ENCODE peak calls at places on chromosomes 4 and X, in four cellular contexts. O is H1, N is HepG2, I is K562. S is an unnamed sample.

GRCh38 chr4:186881521-186882220 is 158.0 kb upstream of the FAT1 start:
- DNase-seq in O (no peak), N (no peak), I (no peak), S (no peak)

GRCh38 chrX:103503163-103503852 is 16.0 kb downstream of the RAB40A start:
- DNase-seq in O (no peak), N (no peak), I (no peak), S (no peak)

GRCh38 chrX:24190500-24191156 is 41.1 kb downstream of the ZFX start:
- DNase-seq in O (no peak), N (peak), I (no peak), S (no peak)

GRCh38 chrX:108219949-108220601 is 128.5 kb downstream of the ATG4A start:
- DNase-seq in O (no peak), N (no peak), I (peak), S (no peak)

GRCh38 chrX:72123471-72124185 is 8.1 kb downstream of the RTL5 start:
- DNase-seq in O (no peak), N (no peak), I (no peak), S (no peak)

GRCh38 chr4:76758290-76758882 is 139.6 kb downstream of the SOWAHB start:
- DNase-seq in O (peak), N (peak), I (peak), S (peak)

GRCh38 chr4:183747380-183747779 is 88.3 kb downstream of the TRAPPC11 start:
- DNase-seq in O (no peak), N (no peak), I (no peak), S (no peak)

GRCh38 chr4:83067058-83067639 is 32.2 kb downstream of the COPS4 start:
- DNase-seq in O (no peak), N (no peak), I (no peak), S (peak)

GRCh38 chrX:29237972-29238371 is 650.7 kb downstream of the IL1RAPL1 start:
- DNase-seq in O (no peak), N (no peak), I (no peak), S (no peak)

GRCh38 chrX:39736219-39737211 is 361.2 kb downstream of the BCOR start:
- DNase-seq in O (no peak), N (no peak), I (no peak), S (peak)

GRCh38 chr4:150069361-150069760 is 8.9 kb upstream of the DCLK2 start:
- DNase-seq in O (no peak), N (no peak), I (no peak), S (no peak)

GRCh38 chr4:18691431-18692200 is 670.1 kb upstream of the LCORL start:
- DNase-seq in O (peak), N (peak), I (no peak), S (no peak)

GRCh38 chr4:40733752-40734151 is 16.0 kb upstream of the NSUN7 start:
- DNase-seq in O (no peak), N (no peak), I (no peak), S (no peak)

GRCh38 chrX:148049441-148049840 is 68.3 kb downstream of the FMR1NB start:
- DNase-seq in O (no peak), N (peak), I (peak), S (peak)

GRCh38 chr4:76457885-76458284 is 22.9 kb downstream of the SHROOM3 start:
- DNase-seq in O (no peak), N (no peak), I (peak), S (no peak)

GRCh38 chr4:115720611-115721010 is 607.2 kb upstream of the NDST4 start:
- DNase-seq in O (no peak), N (no peak), I (no peak), S (no peak)

GRCh38 chr4:72977936-72978485 is 91.5 kb downstream of the COX18 start:
- DNase-seq in O (no peak), N (no peak), I (no peak), S (no peak)

GRCh38 chr4:115433501-115433900 is 320.1 kb upstream of the NDST4 start:
- DNase-seq in O (no peak), N (no peak), I (no peak), S (no peak)

GRCh38 chr4:104491826-104492771 is 2.6 kb downstream of the CXXC4 start:
- DNase-seq in O (peak), N (no peak), I (no peak), S (peak)

GRCh38 chrX:49793686-49794085 is 35.4 kb upstream of the PAGE4 start:
- DNase-seq in O (no peak), N (peak), I (no peak), S (no peak)

GRCh38 chr4:144350706-144351105 is 210.2 kb upstream of the GYPA start:
- DNase-seq in O (no peak), N (no peak), I (no peak), S (no peak)

GRCh38 chrX:132216806-132217202 is 2.4 kb downstream of the RAP2C start:
- DNase-seq in O (no peak), N (no peak), I (no peak), S (no peak)

GRCh38 chr4:182920676-182921075 is 3.5 kb upstream of the DCTD start:
- DNase-seq in O (no peak), N (no peak), I (no peak), S (no peak)

GRCh38 chrX:115232933-115233496 is 881 bp downstream of the LRCH2 start:
- DNase-seq in O (no peak), N (no peak), I (no peak), S (no peak)

GRCh38 chr4:138053601-138054322 is 188.4 kb downstream of the SLC7A11 start:
- DNase-seq in O (no peak), N (no peak), I (peak), S (peak)

GRCh38 chr4:47733506-47733905 is 104.4 kb downstream of the CORIN start:
- DNase-seq in O (no peak), N (peak), I (no peak), S (no peak)

GRCh38 chr4:138870739-138871633 is 144.6 kb upstream of the NOCT start:
- DNase-seq in O (peak), N (peak), I (peak), S (peak)

GRCh38 chr4:128796934-128797333 is 12.6 kb upstream of the JADE1 start:
- DNase-seq in O (no peak), N (no peak), I (no peak), S (no peak)
- H3K27ac ChIP-seq in O (no peak), N (no peak), I (no peak), S (peak)

DNA sequence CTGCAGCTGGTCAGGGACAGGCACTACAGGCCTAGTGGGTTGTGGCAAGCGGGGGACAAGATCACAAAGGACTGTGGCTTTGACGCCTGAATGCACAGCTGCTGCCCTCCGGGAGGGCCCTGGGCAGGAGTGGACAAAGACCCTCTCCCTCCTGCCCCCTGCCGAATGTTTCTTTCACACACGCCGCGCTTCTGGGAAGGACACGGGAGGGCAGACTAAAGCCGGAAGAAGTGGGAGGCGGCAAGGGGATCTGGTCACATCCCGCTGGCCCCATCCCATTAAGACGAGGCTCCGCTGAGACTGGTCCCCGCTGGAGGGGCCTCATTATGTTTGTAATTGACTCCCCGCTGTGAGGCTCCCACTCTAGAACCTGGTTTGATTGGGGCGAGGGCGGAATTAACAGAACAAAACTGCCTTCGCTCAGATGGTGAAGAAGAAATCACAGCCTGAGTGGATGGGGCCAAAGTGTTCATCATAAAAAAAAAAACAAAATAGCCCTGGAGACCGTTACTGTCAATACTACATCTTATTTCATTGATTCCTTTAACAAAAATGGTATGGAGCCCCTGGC is 37.8 kb upstream of the PSAPL1 start:
- DNase-seq in O (no peak), N (no peak), I (no peak), S (no peak)
- TF ChIP-seq PHF8 in O (no peak), N (no peak), I (no peak), S (no peak)

GRCh38 chr4:154490589-154491340 is 834 bp downstream of the DCHS2 start:
- DNase-seq in O (peak), N (no peak), I (no peak), S (no peak)

GRCh38 chr4:154490261-154490588 is 1.4 kb downstream of the DCHS2 start:
- DNase-seq in O (no peak), N (no peak), I (no peak), S (no peak)

GRCh38 chr4:154491341-154491679 is 289 bp downstream of the DCHS2 start:
- DNase-seq in O (no peak), N (no peak), I (no peak), S (peak)

GRCh38 chr4:154492288-154492687 is 689 bp upstream of the DCHS2 start:
- DNase-seq in O (no peak), N (no peak), I (no peak), S (no peak)

GRCh38 chr4:154491731-154492249 is at the start of gene DCHS2:
- DNase-seq in O (peak), N (peak), I (peak), S (peak)
- H3K27ac ChIP-seq in O (no peak), N (no peak), I (no peak), S (no peak)

GRCh38 chrX:1444896-1445480 is 7.7 kb downstream of the ASMTL start:
- DNase-seq in O (no peak), N (no peak), I (no peak), S (no peak)
- TF ChIP-seq PHF8 in O (no peak), N (no peak), I (no peak), S (no peak)

DNA sequence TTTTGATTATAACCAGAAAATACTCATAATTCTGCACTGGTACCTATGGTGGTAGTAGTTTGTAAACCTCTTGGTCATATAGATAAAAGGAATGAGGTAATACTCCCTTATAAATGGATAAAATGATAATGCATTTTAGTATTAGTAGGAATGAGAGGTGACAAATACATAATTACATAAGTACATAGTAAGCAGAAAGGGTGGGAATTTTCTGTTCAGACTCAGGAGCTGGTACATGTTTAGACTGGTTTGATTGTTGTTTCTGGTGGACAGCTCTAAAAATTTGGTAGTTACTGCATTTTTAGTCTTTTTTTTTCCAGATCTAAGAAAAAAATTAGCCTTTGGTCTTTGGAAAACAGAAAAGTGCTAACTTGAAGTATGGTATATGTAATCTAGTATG is 70.4 kb upstream of the AGA start:
- DNase-seq in O (no peak), N (no peak), I (no peak), S (no peak)
- H3K27ac ChIP-seq in O (no peak), N (no peak), I (no peak), S (no peak)

GRCh38 chrX:10217218-10217617 is 60.4 kb downstream of the CLCN4 start:
- DNase-seq in O (no peak), N (no peak), I (peak), S (no peak)
- TF ChIP-seq PHF8 in O (no peak), N (no peak), I (no peak), S (no peak)

GRCh38 chrX:111742018-111742417 is 61.0 kb downstream of the ALG13 start:
- DNase-seq in O (no peak), N (no peak), I (no peak), S (no peak)

DNA sequence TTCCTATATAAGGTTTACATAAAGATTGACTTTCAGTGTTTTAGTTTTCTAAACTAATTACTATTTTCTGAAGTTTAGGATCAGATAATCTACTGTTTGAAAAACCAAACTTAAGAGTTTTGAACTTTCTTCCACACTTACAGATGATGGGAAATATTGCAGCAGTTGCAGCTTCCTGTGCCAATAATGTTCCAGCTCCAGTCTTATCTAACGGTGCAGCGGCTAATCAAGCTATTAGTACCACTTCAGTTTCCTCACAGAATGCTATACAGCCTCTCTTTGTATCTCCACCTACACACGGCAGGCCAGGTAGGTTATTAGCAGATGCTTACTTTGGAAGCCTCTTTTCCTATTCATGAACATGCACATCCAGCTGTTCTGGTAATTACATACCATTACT is 55.6 kb downstream of the ALG13 start:
- DNase-seq in O (no peak), N (no peak), I (no peak), S (no peak)
- H3K27ac ChIP-seq in O (no peak), N (no peak), I (no peak), S (no peak)

GRCh38 chr4:5753766-5754528 is 42.9 kb downstream of the EVC start:
- DNase-seq in O (peak), N (no peak), I (peak), S (peak)
- TF ChIP-seq PHF8 in O (no peak), N (no peak), I (no peak), S (no peak)